ENCODE peak calls at places on chromosome 22, in eight cellular contexts. M is amygdala; Z is cerebellum; V is lung; D is stimulated activated CD4-positive, alpha-beta T cell treated with anti-CD3 and anti-CD28 coated beads, Interleukin-2, amount 100 ng/mL, for 4 hours; O is H7; P is head of caudate nucleus; Q is cardiac septum. K is an unnamed sample.

GRCh38 chr22:33568934-33569496 is 351.3 kb downstream of the LARGE1 start:
- DNase-seq in M (no peak), Q (no peak), P (no peak), Z (no peak), V (no peak), D (no peak), O (no peak), K (no peak)

GRCh38 chr22:40597541-40598453 is 38.7 kb downstream of the MRTFA start:
- DNase-seq in Z (no peak), V (no peak), O (peak; percentile 16), D (no peak), P (peak; percentile 34), M (no peak), Q (no peak), K (no peak)

GRCh38 chr22:43528601-43529360 is 117.0 kb downstream of the MPPED1 start:
- DNase-seq in V (no peak), Z (no peak), D (no peak), O (no peak), Q (peak; percentile 54), M (no peak), P (no peak), K (no peak)

GRCh38 chr22:36860438-36860820 is 377 bp upstream of the NCF4 start:
- DNase-seq in P (no peak), Z (no peak), D (no peak), V (no peak), M (no peak), O (no peak), Q (no peak), K (no peak)

GRCh38 chr22:22849640-22850610 is 37.7 kb upstream of the IGLL5 start:
- DNase-seq in O (no peak), V (no peak), D (no peak), Z (no peak), Q (no peak), P (no peak), M (no peak), K (no peak)

GRCh38 chr22:46290843-46291785 is 5.6 kb upstream of the GTSE1 start:
- DNase-seq in P (no peak), D (no peak), M (no peak), Q (no peak), O (peak; percentile 35), V (no peak), Z (no peak), K (no peak)

GRCh38 chr22:19942071-19942885 is 660 bp upstream of the TXNRD2 start:
- DNase-seq in M (peak; percentile 53), V (no peak), P (no peak), O (peak; percentile 37), Z (no peak), D (no peak), Q (no peak), K (no peak)

GRCh38 chr22:33772793-33773192 is 147.5 kb downstream of the LARGE1 start:
- DNase-seq in Q (no peak), P (no peak), M (no peak), Z (no peak), V (no peak), D (no peak), O (no peak), K (no peak)

GRCh38 chr22:17896552-17896951 is 122.3 kb upstream of the BID start:
- DNase-seq in Z (peak; percentile 75), V (no peak), O (peak; percentile 75), M (peak; percentile 30), D (no peak), P (peak; percentile 70), Q (no peak), K (no peak)

K was measured in RWPE2.